ENCODE peak calls at places on chromosomes 1 and 21, in six cellular contexts. K is HFF-Myc, E is heart left ventricle, X is left ventricle myocardium inferior, Y is WERI-Rb-1, N is fibroblast of pulmonary artery. R is an unnamed sample.
A peak's percentile ranks its signal among the peaks of the same experiment; 100 is the strongest.

GRCh38 chr1:8090241-8090702 is 64.2 kb upstream of the ERRFI1 start:
- DNase-seq in N (peak; percentile 95), K (peak; percentile 88), Y (no peak), E (no peak), X (no peak), R (no peak)

GRCh38 chr1:4769516-4770280 is 115.3 kb downstream of the AJAP1 start:
- DNase-seq in K (no peak), Y (no peak), X (no peak), N (no peak), E (no peak), R (no peak)

GRCh38 chr1:39490596-39491145 is 765 bp upstream of the BMP8A start:
- DNase-seq in N (no peak), X (no peak), E (no peak), K (no peak), Y (peak; percentile 26), R (peak; percentile 42)

GRCh38 chr1:201277441-201277840 is 5.9 kb upstream of the PKP1 start:
- DNase-seq in K (no peak), N (no peak), X (no peak), Y (no peak), E (no peak), R (no peak)

GRCh38 chr1:199808110-199808870 is 219.2 kb upstream of the NR5A2 start:
- DNase-seq in K (no peak), X (no peak), E (no peak), N (no peak), Y (no peak), R (no peak)

GRCh38 chr1:178513278-178513983 is 522 bp downstream of the TEX35 start:
- DNase-seq in X (peak; percentile 49), Y (no peak), E (no peak), K (no peak), N (peak; percentile 58), R (no peak)

GRCh38 chr1:106536741-106537140 is 519.7 kb upstream of the PRMT6 start:
- DNase-seq in X (no peak), Y (no peak), E (no peak), K (no peak), N (no peak), R (no peak)

GRCh38 chr1:39295901-39296300 is 91.4 kb downstream of the MACF1 start:
- DNase-seq in K (no peak), E (no peak), X (no peak), N (peak; percentile 13), Y (no peak), R (no peak)

GRCh38 chr21:29434081-29434480 is 135.4 kb downstream of the BACH1 start:
- DNase-seq in E (no peak), N (no peak), K (no peak), Y (no peak), X (no peak), R (no peak)

DNA sequence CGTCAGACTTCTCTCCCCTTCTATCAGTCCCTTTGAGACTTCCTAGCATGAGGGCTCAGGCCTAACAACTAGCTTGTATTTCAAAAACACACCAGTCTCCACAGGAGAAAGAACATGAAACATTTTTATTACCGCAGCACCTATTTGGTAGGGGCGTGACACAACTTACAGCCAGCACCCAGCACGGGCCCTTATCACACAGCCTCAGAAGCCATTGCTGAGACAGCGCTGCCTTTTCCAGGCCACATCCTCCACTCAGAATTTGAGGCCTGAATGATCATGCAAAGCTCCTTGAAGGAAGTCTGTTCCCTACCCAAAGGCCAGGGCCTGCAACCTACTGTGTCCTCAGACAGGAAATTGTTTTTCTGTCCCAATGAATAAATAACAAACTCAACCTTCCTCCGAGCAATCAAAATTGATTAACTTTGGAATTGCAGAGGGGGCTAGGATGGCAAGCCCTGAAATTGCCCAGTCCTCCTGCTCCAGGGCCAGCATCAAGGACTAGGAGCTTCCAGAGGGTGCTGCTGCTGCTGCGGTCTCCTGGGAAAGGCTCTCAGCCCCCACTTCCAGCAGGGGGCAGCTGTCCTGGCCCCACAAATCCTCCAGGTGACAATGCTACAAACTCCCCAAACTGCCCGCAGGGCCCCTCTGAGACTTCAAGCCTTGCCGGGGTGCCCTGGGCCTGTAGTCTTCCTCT is 94.3 kb upstream of the GALNT2 start:
- DNase-seq in E (no peak), N (no peak), K (no peak), Y (no peak), X (no peak), R (no peak)
- TF ChIP-seq CTCF in E (peak; percentile 14), N (peak; percentile 12), K (peak; percentile 47), Y (peak; percentile 58), X (peak; percentile 40), R (no peak)

DNA sequence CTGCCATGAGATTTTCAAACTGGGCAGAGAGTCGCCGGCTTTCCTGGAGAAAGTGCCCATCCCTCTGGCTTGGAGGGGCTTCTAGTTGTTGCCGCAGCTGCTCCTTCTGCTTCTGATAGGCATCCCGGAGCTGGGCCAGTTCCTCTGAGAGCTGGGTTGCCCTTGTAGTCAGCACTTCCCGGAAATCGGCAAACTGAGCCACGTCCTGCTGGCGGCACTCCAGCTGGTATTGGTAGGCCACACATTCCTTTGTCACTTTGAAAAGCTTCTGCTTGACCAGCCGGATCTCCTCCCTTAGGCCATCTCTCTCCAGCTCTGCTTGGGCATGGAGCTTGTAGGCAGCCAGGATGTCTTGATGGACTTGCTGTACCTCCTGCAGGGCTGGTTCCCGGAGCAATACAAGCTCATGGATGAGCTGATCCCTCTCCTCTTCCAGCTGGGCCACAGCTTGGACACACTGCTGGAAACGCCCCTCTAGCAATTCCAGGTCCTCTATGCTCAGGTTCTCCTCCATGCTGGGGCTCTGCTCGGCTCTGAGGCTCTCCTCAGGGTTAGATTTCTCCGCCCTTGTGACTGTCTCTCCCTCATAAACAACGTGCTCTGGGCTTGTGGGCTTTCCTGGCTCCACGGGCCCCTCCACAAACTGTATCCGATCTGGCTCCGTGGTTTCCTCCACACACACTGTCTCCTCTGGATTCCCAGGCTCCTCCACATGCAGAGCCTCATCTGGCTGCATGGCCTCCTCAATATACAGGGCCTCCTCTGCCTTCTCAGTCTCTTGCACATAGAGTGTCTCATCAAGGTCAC is 7.3 kb downstream of the SYNC start:
- DNase-seq in Y (no peak), X (peak; percentile 78), K (no peak), E (peak; percentile 63), N (peak; percentile 64), R (no peak)
- TF ChIP-seq CTCF in Y (no peak), X (no peak), K (no peak), E (no peak), N (no peak), R (no peak)

DNA sequence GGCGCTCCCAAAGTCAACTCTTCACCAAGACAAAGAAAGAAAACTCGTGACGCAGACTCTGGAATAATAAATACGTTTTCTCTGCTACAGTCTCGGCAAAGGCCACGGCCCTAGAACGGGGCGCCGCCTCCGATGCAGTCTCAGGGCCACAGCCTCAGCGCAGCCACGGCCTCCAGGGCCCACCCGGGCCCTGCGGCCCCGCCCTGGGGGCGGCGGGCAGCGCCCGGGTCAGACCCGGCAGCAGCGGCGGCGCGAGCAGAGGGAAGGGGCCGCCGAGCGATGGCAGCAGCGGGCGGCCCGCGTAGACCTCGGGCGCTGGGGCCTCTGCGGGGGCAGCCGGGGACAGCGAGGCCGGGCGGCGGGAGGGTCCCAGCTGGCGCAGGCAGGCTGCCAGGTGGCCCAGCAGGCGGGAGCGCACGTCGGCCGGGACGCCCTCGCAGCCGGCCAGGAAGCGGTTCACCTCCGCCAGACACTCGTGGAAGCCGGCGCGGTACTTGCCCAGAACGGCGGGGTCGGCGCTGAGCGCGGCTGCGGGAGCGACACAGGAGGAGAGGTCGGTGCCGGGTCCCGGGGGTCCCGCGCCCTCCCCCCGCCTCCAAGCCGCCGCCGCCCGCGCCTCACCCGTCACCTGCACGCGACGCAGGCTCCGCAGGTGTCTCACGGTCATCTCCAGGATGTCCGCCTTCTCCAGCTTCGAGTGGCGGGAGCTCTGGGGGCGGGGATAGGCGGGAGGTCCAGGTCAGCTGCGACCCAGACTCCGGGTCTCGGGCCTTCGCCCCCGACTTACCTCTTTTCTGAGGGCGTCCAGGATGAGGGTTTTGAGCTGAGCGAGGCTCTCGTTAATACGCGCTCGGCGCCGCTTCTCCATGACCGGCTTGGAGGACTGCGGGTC is 746 bp downstream of the HES4 start:
- DNase-seq in Y (peak; percentile 65), K (no peak), N (peak; percentile 46), E (peak; percentile 41), X (no peak), R (peak; percentile 57)
- TF ChIP-seq CTCF in Y (no peak), K (no peak), N (no peak), E (no peak), X (no peak), R (no peak)

GRCh38 chr1:80214888-80215540 is 1208.5 kb upstream of the ADGRL4 start:
- DNase-seq in N (no peak), E (no peak), X (no peak), K (no peak), Y (no peak), R (no peak)

GRCh38 chr1:80221319-80221718 is 1214.8 kb upstream of the ADGRL4 start:
- DNase-seq in Y (no peak), K (no peak), X (no peak), N (no peak), E (no peak), R (no peak)

GRCh38 chr1:80212958-80213357 is 1206.4 kb upstream of the ADGRL4 start:
- DNase-seq in Y (peak; percentile 11), K (no peak), X (no peak), E (no peak), N (no peak), R (no peak)

GRCh38 chr1:80218112-80218511 is 1211.6 kb upstream of the ADGRL4 start:
- DNase-seq in K (peak; percentile 29), X (no peak), E (no peak), N (peak; percentile 81), Y (no peak), R (no peak)

GRCh38 chr1:80217377-80217986 is 1211.0 kb upstream of the ADGRL4 start:
- DNase-seq in Y (peak; percentile 26), E (no peak), N (peak; percentile 88), X (no peak), K (peak; percentile 30), R (no peak)
- TF ChIP-seq CTCF in Y (peak; percentile 50), E (peak; percentile 41), N (peak; percentile 83), X (peak; percentile 52), K (peak; percentile 56), R (no peak)

GRCh38 chr1:110403805-110404204 is 3.7 kb downstream of the LAMTOR5 start:
- DNase-seq in N (no peak), K (no peak), X (no peak), Y (no peak), E (no peak), R (no peak)

GRCh38 chr1:110412576-110412975 is 5.1 kb upstream of the LAMTOR5 start:
- DNase-seq in K (no peak), E (peak; percentile 42), Y (peak; percentile 82), X (peak; percentile 52), N (peak; percentile 76), R (peak; percentile 78)

GRCh38 chr1:110411173-110411572 is 3.7 kb upstream of the LAMTOR5 start:
- DNase-seq in E (no peak), N (no peak), Y (no peak), X (no peak), K (no peak), R (no peak)

GRCh38 chr1:110408488-110408887 is 994 bp upstream of the LAMTOR5 start:
- DNase-seq in K (no peak), E (no peak), X (no peak), N (no peak), Y (no peak), R (no peak)

GRCh38 chr1:110407260-110408210 is at the start of gene LAMTOR5:
- DNase-seq in K (peak; percentile 86), Y (peak; percentile 97), X (peak; percentile 95), N (peak; percentile 93), E (peak; percentile 95), R (peak; percentile 95)
- TF ChIP-seq CTCF in K (no peak), Y (peak; percentile 20), X (no peak), N (no peak), E (peak; percentile 18), R (no peak)

GRCh38 chr1:161098161-161099068 is at the start of gene KLHDC9:
- DNase-seq in K (no peak), X (peak; percentile 71), E (peak; percentile 81), Y (peak; percentile 98), N (peak; percentile 79), R (peak; percentile 84)
- TF ChIP-seq CTCF in K (no peak), X (no peak), E (no peak), Y (peak; percentile 57), N (no peak), R (no peak)

R was measured in glutamatergic neuron.